ENCODE peak calls at places on chromosomes 4 and X, in nine cellular contexts. One of them, this sample, is unnamed.

GRCh38 chr4:71607780-71608673 is 175.9 kb downstream of the GC start:
- DNase-seq in nephron progenitor cell: no peak
- DNase-seq in posterior cingulate gyrus: no peak
- DNase-seq in H9: no peak
- DNase-seq in T-helper 9 cell: no peak
- DNase-seq in A172: peak; percentile 4
- DNase-seq in brain microvascular endothelial cell: no peak
- DNase-seq in NCI-H1092: no peak
- DNase-seq in M059J: peak; percentile 84
- DNase-seq in this sample: peak; percentile 90

GRCh38 chr4:138500869-138501268 is 258.7 kb upstream of the SLC7A11 start:
- DNase-seq in nephron progenitor cell: no peak
- DNase-seq in posterior cingulate gyrus: no peak
- DNase-seq in H9: no peak
- DNase-seq in T-helper 9 cell: no peak
- DNase-seq in A172: no peak
- DNase-seq in brain microvascular endothelial cell: no peak
- DNase-seq in NCI-H1092: no peak
- DNase-seq in M059J: no peak
- DNase-seq in this sample: no peak

GRCh38 chrX:43753637-43754036 is 97.5 kb downstream of the MAOA start:
- DNase-seq in nephron progenitor cell: no peak
- DNase-seq in posterior cingulate gyrus: no peak
- DNase-seq in H9: no peak
- DNase-seq in T-helper 9 cell: no peak
- DNase-seq in A172: no peak
- DNase-seq in brain microvascular endothelial cell: no peak
- DNase-seq in NCI-H1092: no peak
- DNase-seq in M059J: peak; percentile 26
- DNase-seq in this sample: no peak

GRCh38 chrX:10617964-10618342 is 2.4 kb downstream of the MID1 start:
- DNase-seq in nephron progenitor cell: peak; percentile 18
- DNase-seq in posterior cingulate gyrus: no peak
- DNase-seq in H9: no peak
- DNase-seq in T-helper 9 cell: no peak
- DNase-seq in A172: peak; percentile 52
- DNase-seq in brain microvascular endothelial cell: peak; percentile 56
- DNase-seq in NCI-H1092: no peak
- DNase-seq in M059J: peak; percentile 85
- DNase-seq in this sample: no peak

GRCh38 chr4:147134536-147135210 is 189.0 kb upstream of the TTC29 start:
- DNase-seq in nephron progenitor cell: no peak
- DNase-seq in posterior cingulate gyrus: no peak
- DNase-seq in H9: no peak
- DNase-seq in T-helper 9 cell: no peak
- DNase-seq in A172: no peak
- DNase-seq in brain microvascular endothelial cell: no peak
- DNase-seq in NCI-H1092: no peak
- DNase-seq in M059J: no peak
- DNase-seq in this sample: no peak

GRCh38 chr4:58935336-58935735 is 1825.2 kb upstream of the IGFBP7 start:
- DNase-seq in nephron progenitor cell: no peak
- DNase-seq in posterior cingulate gyrus: no peak
- DNase-seq in H9: no peak
- DNase-seq in T-helper 9 cell: no peak
- DNase-seq in A172: peak; percentile 13
- DNase-seq in brain microvascular endothelial cell: no peak
- DNase-seq in NCI-H1092: no peak
- DNase-seq in M059J: no peak
- DNase-seq in this sample: no peak

GRCh38 chr4:9409793-9410192 is 34.4 kb upstream of the DEFB131A start:
- DNase-seq in nephron progenitor cell: no peak
- DNase-seq in posterior cingulate gyrus: peak; percentile 55
- DNase-seq in H9: no peak
- DNase-seq in T-helper 9 cell: no peak
- DNase-seq in A172: no peak
- DNase-seq in brain microvascular endothelial cell: no peak
- DNase-seq in NCI-H1092: no peak
- DNase-seq in M059J: no peak
- DNase-seq in this sample: no peak

GRCh38 chrX:12949205-12949926 is 25.5 kb upstream of the TMSB4X start:
- DNase-seq in nephron progenitor cell: no peak
- DNase-seq in posterior cingulate gyrus: no peak
- DNase-seq in H9: no peak
- DNase-seq in T-helper 9 cell: no peak
- DNase-seq in A172: no peak
- DNase-seq in brain microvascular endothelial cell: no peak
- DNase-seq in NCI-H1092: no peak
- DNase-seq in M059J: peak; percentile 48
- DNase-seq in this sample: no peak

GRCh38 chr4:970046-970745 is 3.2 kb downstream of the DGKQ start:
- DNase-seq in nephron progenitor cell: no peak
- DNase-seq in posterior cingulate gyrus: no peak
- DNase-seq in H9: no peak
- DNase-seq in T-helper 9 cell: no peak
- DNase-seq in A172: no peak
- DNase-seq in brain microvascular endothelial cell: no peak
- DNase-seq in NCI-H1092: no peak
- DNase-seq in M059J: no peak
- DNase-seq in this sample: no peak

GRCh38 chr4:64713256-64713840 is 304.1 kb upstream of the TECRL start:
- DNase-seq in nephron progenitor cell: no peak
- DNase-seq in posterior cingulate gyrus: no peak
- DNase-seq in H9: no peak
- DNase-seq in T-helper 9 cell: no peak
- DNase-seq in A172: peak; percentile 2
- DNase-seq in brain microvascular endothelial cell: peak; percentile 3
- DNase-seq in NCI-H1092: no peak
- DNase-seq in M059J: peak; percentile 36
- DNase-seq in this sample: no peak

GRCh38 chr4:8690811-8691775 is 98.5 kb downstream of the CPZ start:
- DNase-seq in nephron progenitor cell: no peak
- DNase-seq in posterior cingulate gyrus: no peak
- DNase-seq in H9: peak; percentile 15
- DNase-seq in T-helper 9 cell: no peak
- DNase-seq in A172: no peak
- DNase-seq in brain microvascular endothelial cell: no peak
- DNase-seq in NCI-H1092: no peak
- DNase-seq in M059J: no peak
- DNase-seq in this sample: no peak

GRCh38 chrX:120549483-120550452 is 11.0 kb downstream of the CUL4B start:
- DNase-seq in nephron progenitor cell: no peak
- DNase-seq in posterior cingulate gyrus: no peak
- DNase-seq in H9: no peak
- DNase-seq in T-helper 9 cell: no peak
- DNase-seq in A172: peak; percentile 83
- DNase-seq in brain microvascular endothelial cell: peak; percentile 89
- DNase-seq in NCI-H1092: no peak
- DNase-seq in M059J: peak; percentile 98
- DNase-seq in this sample: peak; percentile 73

GRCh38 chr4:114921790-114922581 is 191.4 kb downstream of the NDST4 start:
- DNase-seq in nephron progenitor cell: no peak
- DNase-seq in posterior cingulate gyrus: no peak
- DNase-seq in H9: peak; percentile 27
- DNase-seq in T-helper 9 cell: no peak
- DNase-seq in A172: peak; percentile 21
- DNase-seq in brain microvascular endothelial cell: peak; percentile 40
- DNase-seq in NCI-H1092: no peak
- DNase-seq in M059J: no peak
- DNase-seq in this sample: no peak

GRCh38 chrX:71998836-71999509 is 88.3 kb downstream of the NHSL2 start:
- DNase-seq in nephron progenitor cell: peak; percentile 25
- DNase-seq in posterior cingulate gyrus: no peak
- DNase-seq in H9: peak; percentile 21
- DNase-seq in T-helper 9 cell: peak; percentile 42
- DNase-seq in A172: peak; percentile 4
- DNase-seq in brain microvascular endothelial cell: no peak
- DNase-seq in NCI-H1092: no peak
- DNase-seq in M059J: peak; percentile 46
- DNase-seq in this sample: peak; percentile 70

GRCh38 chrX:9458516-9459078 is 6.3 kb upstream of the TBL1X start:
- DNase-seq in nephron progenitor cell: no peak
- DNase-seq in posterior cingulate gyrus: no peak
- DNase-seq in H9: no peak
- DNase-seq in T-helper 9 cell: no peak
- DNase-seq in A172: no peak
- DNase-seq in brain microvascular endothelial cell: no peak
- DNase-seq in NCI-H1092: no peak
- DNase-seq in M059J: no peak
- DNase-seq in this sample: no peak

GRCh38 chr4:48100248-48100647 is 33.8 kb downstream of the TXK start:
- DNase-seq in nephron progenitor cell: no peak
- DNase-seq in posterior cingulate gyrus: no peak
- DNase-seq in H9: no peak
- DNase-seq in T-helper 9 cell: no peak
- DNase-seq in A172: no peak
- DNase-seq in brain microvascular endothelial cell: no peak
- DNase-seq in NCI-H1092: no peak
- DNase-seq in M059J: no peak
- DNase-seq in this sample: no peak

GRCh38 chrX:33086886-33087285 is 124.5 kb downstream of the DMD start:
- DNase-seq in nephron progenitor cell: no peak
- DNase-seq in posterior cingulate gyrus: no peak
- DNase-seq in H9: no peak
- DNase-seq in T-helper 9 cell: no peak
- DNase-seq in A172: no peak
- DNase-seq in brain microvascular endothelial cell: no peak
- DNase-seq in NCI-H1092: no peak
- DNase-seq in M059J: no peak
- DNase-seq in this sample: peak; percentile 23

GRCh38 chr4:110164251-110164650 is 34.2 kb downstream of the ELOVL6 start:
- DNase-seq in nephron progenitor cell: no peak
- DNase-seq in posterior cingulate gyrus: no peak
- DNase-seq in H9: no peak
- DNase-seq in T-helper 9 cell: no peak
- DNase-seq in A172: peak; percentile 36
- DNase-seq in brain microvascular endothelial cell: peak; percentile 70
- DNase-seq in NCI-H1092: no peak
- DNase-seq in M059J: peak; percentile 76
- DNase-seq in this sample: peak; percentile 83

GRCh38 chr4:140103676-140104075 is 50.3 kb downstream of the MAML3 start:
- DNase-seq in nephron progenitor cell: no peak
- DNase-seq in posterior cingulate gyrus: no peak
- DNase-seq in H9: no peak
- DNase-seq in T-helper 9 cell: no peak
- DNase-seq in A172: peak; percentile 74
- DNase-seq in brain microvascular endothelial cell: peak; percentile 60
- DNase-seq in NCI-H1092: no peak
- DNase-seq in M059J: peak; percentile 82
- DNase-seq in this sample: peak; percentile 16

GRCh38 chrX:151726751-151727150 is 7.8 kb upstream of the CNGA2 start:
- DNase-seq in nephron progenitor cell: no peak
- DNase-seq in posterior cingulate gyrus: no peak
- DNase-seq in H9: no peak
- DNase-seq in T-helper 9 cell: no peak
- DNase-seq in A172: no peak
- DNase-seq in brain microvascular endothelial cell: no peak
- DNase-seq in NCI-H1092: no peak
- DNase-seq in M059J: no peak
- DNase-seq in this sample: no peak

GRCh38 chr4:144611850-144612249 is 34.1 kb upstream of the HHIP start:
- DNase-seq in nephron progenitor cell: peak; percentile 5
- DNase-seq in posterior cingulate gyrus: no peak
- DNase-seq in H9: peak; percentile 37
- DNase-seq in T-helper 9 cell: no peak
- DNase-seq in A172: peak; percentile 8
- DNase-seq in brain microvascular endothelial cell: no peak
- DNase-seq in NCI-H1092: no peak
- DNase-seq in M059J: peak; percentile 12
- DNase-seq in this sample: peak; percentile 6

GRCh38 chr4:15755321-15755750 is 22.8 kb upstream of the CD38 start:
- DNase-seq in nephron progenitor cell: no peak
- DNase-seq in posterior cingulate gyrus: no peak
- DNase-seq in H9: no peak
- DNase-seq in T-helper 9 cell: no peak
- DNase-seq in A172: peak; percentile 49
- DNase-seq in brain microvascular endothelial cell: peak; percentile 87
- DNase-seq in NCI-H1092: no peak
- DNase-seq in M059J: peak; percentile 91
- DNase-seq in this sample: no peak

GRCh38 chr4:127219247-127219646 is 413.5 kb upstream of the INTU start:
- DNase-seq in nephron progenitor cell: no peak
- DNase-seq in posterior cingulate gyrus: no peak
- DNase-seq in H9: no peak
- DNase-seq in T-helper 9 cell: no peak
- DNase-seq in A172: no peak
- DNase-seq in brain microvascular endothelial cell: no peak
- DNase-seq in NCI-H1092: no peak
- DNase-seq in M059J: no peak
- DNase-seq in this sample: no peak

This sample was measured in trophoblast cell.